ENCODE peak calls at places on chromosomes 3 and 15, in five cellular contexts. W, N, C, P and M are unnamed samples.

GRCh38 chr3:13710251-13710650 is 161.3 kb downstream of the FBLN2 start:
- DNase-seq in W (no peak), N (no peak), C (no peak), P (no peak), M (no peak)

GRCh38 chr15:82804575-82804949 is 1.3 kb downstream of the FSD2 start:
- DNase-seq in W (no peak), N (no peak), C (no peak), P (peak), M (no peak)

GRCh38 chr3:196274585-196274984 is 12.9 kb downstream of the PCYT1A start:
- DNase-seq in W (no peak), N (peak), C (peak), P (no peak), M (no peak)

GRCh38 chr3:178097576-178097975 is 438.7 kb upstream of the KCNMB2 start:
- DNase-seq in W (no peak), N (peak), C (no peak), P (no peak), M (peak)

GRCh38 chr3:19075037-19075436 is 73.3 kb upstream of the KCNH8 start:
- DNase-seq in W (no peak), N (no peak), C (no peak), P (no peak), M (no peak)

GRCh38 chr3:13579089-13579488 is 30.2 kb downstream of the FBLN2 start:
- DNase-seq in W (no peak), N (peak), C (no peak), P (no peak), M (no peak)

GRCh38 chr3:94285874-94286273 is 223.0 kb downstream of the NSUN3 start:
- DNase-seq in W (no peak), N (no peak), C (no peak), P (no peak), M (peak)

GRCh38 chr3:13544293-13544831 is 4.6 kb upstream of the FBLN2 start:
- DNase-seq in W (no peak), N (peak), C (no peak), P (no peak), M (peak)

GRCh38 chr15:67242665-67243064 is 11.8 kb downstream of the AAGAB start:
- DNase-seq in W (no peak), N (no peak), C (no peak), P (no peak), M (no peak)

GRCh38 chr3:123818921-123819429 is 65.2 kb downstream of the MYLK start:
- DNase-seq in W (no peak), N (peak), C (no peak), P (peak), M (no peak)

GRCh38 chr15:66292261-66293084 is 895 bp upstream of the DIS3L start:
- DNase-seq in W (no peak), N (no peak), C (peak), P (no peak), M (no peak)

GRCh38 chr3:7340795-7341194 is 479.9 kb downstream of the GRM7 start:
- DNase-seq in W (no peak), N (no peak), C (no peak), P (no peak), M (no peak)

GRCh38 chr3:54826255-54826691 is 101.6 kb downstream of the LRTM1 start:
- DNase-seq in W (no peak), N (peak), C (no peak), P (no peak), M (no peak)

GRCh38 chr3:134370611-134371451 is 3.4 kb downstream of the AMOTL2 start:
- DNase-seq in W (no peak), N (no peak), C (no peak), P (no peak), M (no peak)

GRCh38 chr15:67207555-67208182 is 46.8 kb downstream of the AAGAB start:
- DNase-seq in W (no peak), N (no peak), C (no peak), P (no peak), M (no peak)

GRCh38 chr15:40534371-40534770 is 30.5 kb downstream of the CCDC32 start:
- DNase-seq in W (no peak), N (no peak), C (no peak), P (no peak), M (no peak)

GRCh38 chr15:69459063-69459462 is 6.4 kb downstream of the RPLP1 start:
- DNase-seq in W (no peak), N (no peak), C (no peak), P (no peak), M (no peak)

GRCh38 chr3:193391902-193392301 is 13.3 kb upstream of the ATP13A5 start:
- DNase-seq in W (no peak), N (no peak), C (no peak), P (no peak), M (no peak)

GRCh38 chr15:61742591-61742990 is 317.7 kb downstream of the VPS13C start:
- DNase-seq in W (no peak), N (no peak), C (no peak), P (no peak), M (no peak)

GRCh38 chr15:31433101-31433500 is 106.5 kb downstream of the KLF13 start:
- DNase-seq in W (no peak), N (no peak), C (no peak), P (no peak), M (no peak)

GRCh38 chr15:31472636-31473383 is 146.2 kb downstream of the KLF13 start:
- DNase-seq in W (no peak), N (peak), C (no peak), P (no peak), M (no peak)

GRCh38 chr3:82000773-82001172 is 239.3 kb upstream of the GBE1 start:
- DNase-seq in W (no peak), N (no peak), C (no peak), P (no peak), M (no peak)

GRCh38 chr3:73024836-73025235 is 28.2 kb downstream of the PPP4R2 start:
- DNase-seq in W (no peak), N (peak), C (peak), P (no peak), M (no peak)

GRCh38 chr3:119769394-119770149 is 12.3 kb upstream of the NR1I2 start:
- DNase-seq in W (no peak), N (peak), C (no peak), P (no peak), M (no peak)

GRCh38 chr3:127629462-127630403 is 748 bp downstream of the PODXL2 start:
- DNase-seq in W (no peak), N (no peak), C (no peak), P (no peak), M (no peak)

GRCh38 chr15:67945131-67945530 is 105.3 kb upstream of the RNU6-1 start:
- DNase-seq in W (no peak), N (no peak), C (peak), P (no peak), M (no peak)

GRCh38 chr3:197076446-197076845 is 46.8 kb upstream of the MELTF start:
- DNase-seq in W (no peak), N (no peak), C (no peak), P (no peak), M (no peak)

GRCh38 chr3:130627143-130627849 is 110.3 kb downstream of the COL6A6 start:
- DNase-seq in W (no peak), N (no peak), C (no peak), P (no peak), M (no peak)

GRCh38 chr15:56244237-56244810 is 645 bp upstream of the RFX7 start:
- DNase-seq in W (peak), N (peak), C (peak), P (peak), M (peak)

GRCh38 chr3:10437995-10438901 is 67.1 kb downstream of the ATP2B2 start:
- DNase-seq in W (no peak), N (peak), C (peak), P (no peak), M (no peak)

GRCh38 chr3:114218578-114219185 is 18.7 kb downstream of the ZNF80 start:
- DNase-seq in W (no peak), N (no peak), C (no peak), P (no peak), M (no peak)

GRCh38 chr3:1446531-1446930 is 353.7 kb downstream of the CNTN6 start:
- DNase-seq in W (no peak), N (no peak), C (no peak), P (no peak), M (no peak)

GRCh38 chr3:86890997-86891396 is 100.0 kb downstream of the VGLL3 start:
- DNase-seq in W (no peak), N (no peak), C (no peak), P (no peak), M (no peak)

GRCh38 chr3:46576899-46577298 is 10.8 kb upstream of the LRRC2 start:
- DNase-seq in W (peak), N (no peak), C (no peak), P (no peak), M (no peak)

GRCh38 chr3:189547448-189547847 is 83.7 kb upstream of the TP63 start:
- DNase-seq in W (no peak), N (no peak), C (no peak), P (no peak), M (no peak)

GRCh38 chr3:187875868-187876267 is 130.6 kb upstream of the BCL6 start:
- DNase-seq in W (no peak), N (no peak), C (no peak), P (no peak), M (no peak)

GRCh38 chr3:178968996-178969700 is 102.5 kb downstream of the ZMAT3 start:
- DNase-seq in W (no peak), N (no peak), C (no peak), P (no peak), M (no peak)

GRCh38 chr15:48647963-48648362 is 2.5 kb upstream of the FBN1 start:
- DNase-seq in W (no peak), N (peak), C (no peak), P (no peak), M (peak)

GRCh38 chr15:32884136-32884535 is 166.3 kb downstream of the GREM1 start:
- DNase-seq in W (no peak), N (peak), C (no peak), P (no peak), M (no peak)
- TF ChIP-seq MAFK in W (no peak), N (no peak), C (no peak), P (no peak), M (no peak)

GRCh38 chr3:158094917-158095301 is 11.3 kb downstream of the SHOX2 start:
- DNase-seq in W (no peak), N (no peak), C (no peak), P (no peak), M (no peak)

GRCh38 chr3:158097141-158097540 is 9.1 kb downstream of the SHOX2 start:
- DNase-seq in W (no peak), N (no peak), C (no peak), P (no peak), M (no peak)

GRCh38 chr3:158093526-158093925 is 12.7 kb downstream of the SHOX2 start:
- DNase-seq in W (no peak), N (no peak), C (no peak), P (no peak), M (no peak)

GRCh38 chr3:158095302-158095997 is 10.8 kb downstream of the SHOX2 start:
- DNase-seq in W (peak), N (no peak), C (no peak), P (no peak), M (no peak)

GRCh38 chr3:158094235-158094916 is 11.8 kb downstream of the SHOX2 start:
- DNase-seq in W (peak), N (no peak), C (no peak), P (no peak), M (no peak)
- H3K4me2 ChIP-seq in W (peak), N (no peak), C (no peak), P (no peak), M (no peak)

GRCh38 chr15:59174846-59175831 is 31.5 kb upstream of the LDHAL6B start:
- DNase-seq in W (peak), N (peak), C (peak), P (peak), M (peak)
- H3K4me3 ChIP-seq in W (no peak), N (no peak), C (no peak), P (no peak), M (no peak)

GRCh38 chr15:73965094-73965729 is 26.9 kb downstream of the STOML1 start:
- DNase-seq in W (no peak), N (no peak), C (no peak), P (no peak), M (no peak)
- TF ChIP-seq MAFK in W (no peak), N (no peak), C (no peak), P (no peak), M (no peak)

DNA sequence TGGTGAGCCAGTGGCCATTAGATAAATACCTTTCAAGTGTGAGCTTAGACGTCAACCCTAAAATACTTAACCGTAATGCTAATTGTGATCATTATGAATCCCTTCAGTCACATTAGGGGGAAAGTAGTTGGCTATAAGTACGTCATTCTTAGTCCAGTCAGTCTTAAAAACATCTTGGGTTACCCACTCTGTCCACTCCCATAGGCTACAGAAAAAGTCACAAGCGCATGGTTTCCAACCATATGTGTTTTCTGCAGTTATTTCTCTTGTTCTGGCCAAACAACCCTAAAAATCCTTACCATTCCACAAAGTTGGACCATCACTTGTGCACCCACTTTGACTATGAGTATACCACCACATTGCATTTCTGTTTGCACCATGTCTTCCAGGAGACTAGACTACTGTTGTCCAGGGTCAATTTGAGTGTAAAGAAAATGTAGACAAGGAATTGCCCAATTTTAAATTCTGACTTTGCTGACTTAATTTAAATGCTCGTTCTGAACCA is 3.3 kb downstream of the RPL15 start:
- DNase-seq in W (no peak), N (no peak), C (no peak), P (no peak), M (no peak)
- H3K4me2 ChIP-seq in W (peak), N (no peak), C (peak), P (peak), M (peak)

DNA sequence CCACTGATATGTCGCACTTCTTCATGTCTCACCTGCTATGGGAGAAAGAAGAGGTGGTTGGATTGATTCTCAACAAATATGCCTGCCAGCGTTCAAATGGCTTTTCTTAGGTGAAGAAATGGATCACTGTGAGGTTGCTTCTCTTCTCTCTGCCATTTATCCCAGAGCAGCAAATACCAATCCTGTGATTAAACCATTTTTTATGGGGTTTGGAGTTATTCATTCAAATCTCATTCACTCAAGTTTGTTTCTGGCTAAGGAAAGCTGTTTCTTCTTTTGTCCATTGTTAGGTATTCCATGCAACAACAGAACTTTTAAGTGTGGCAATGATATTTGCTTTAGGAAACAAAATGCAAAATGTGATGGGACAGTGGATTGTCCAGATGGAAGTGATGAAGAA is 12.2 kb upstream of the C3orf52 start:
- DNase-seq in W (no peak), N (peak), C (no peak), P (no peak), M (no peak)
- H3K4me3 ChIP-seq in W (no peak), N (no peak), C (no peak), P (no peak), M (no peak)

GRCh38 chr3:71504250-71505036 is 79.1 kb downstream of the FOXP1 start:
- DNase-seq in W (no peak), N (peak), C (peak), P (no peak), M (peak)
- TF ChIP-seq MAFK in W (no peak), N (peak), C (peak), P (no peak), M (peak)

DNA sequence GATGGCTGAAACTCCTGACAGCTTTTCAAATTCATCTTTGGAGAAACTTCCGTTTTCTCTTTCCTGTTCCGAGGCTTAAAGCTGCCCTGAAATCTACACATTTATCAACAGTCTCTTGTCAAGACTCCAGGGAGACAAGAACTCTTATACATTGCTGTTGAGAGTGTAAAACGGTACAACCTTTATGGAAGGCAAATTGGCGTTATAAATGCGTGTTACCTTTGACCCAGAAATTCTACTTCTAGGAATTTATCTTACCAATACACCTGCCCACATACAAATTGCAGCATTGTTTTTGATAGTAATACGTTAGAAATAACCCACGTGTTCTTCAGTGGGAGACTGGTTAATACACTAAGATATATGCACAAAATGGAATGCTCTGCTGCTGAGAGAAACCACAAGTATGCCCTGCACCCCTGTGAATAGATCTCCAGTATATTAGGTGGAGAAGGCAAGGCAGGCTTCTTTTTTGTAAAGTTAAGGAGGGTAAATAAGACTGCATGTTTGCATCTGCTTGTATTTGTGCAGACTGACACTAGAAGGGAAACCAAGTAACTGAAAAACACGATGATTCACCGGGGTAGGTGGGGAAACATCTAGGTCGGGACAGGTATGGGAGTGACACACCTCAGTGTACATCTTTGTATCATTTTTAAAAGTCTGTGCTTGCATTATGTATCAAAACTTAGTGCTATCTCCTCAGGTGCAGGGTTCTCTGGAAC is 97.5 kb downstream of the IGF1R start:
- DNase-seq in W (no peak), N (peak), C (no peak), P (no peak), M (no peak)
- H3K4me2 ChIP-seq in W (no peak), N (peak), C (no peak), P (no peak), M (peak)